ENCODE peak calls at places on chromosomes 5 and 9, in five cellular contexts. J, U, X, G and T are unnamed samples.

GRCh38 chr9:110797611-110798010 is 129.0 kb downstream of the MUSK start:
- DNase-seq in J (no peak), U (no peak), X (no peak), G (peak; percentile 29), T (no peak)

GRCh38 chr5:180291234-180291940 is 496 bp downstream of the MAPK9 start:
- DNase-seq in J (peak; percentile 28), U (peak; percentile 62), X (peak; percentile 34), G (no peak), T (peak; percentile 53)

GRCh38 chr9:16039103-16039987 is 486.5 kb downstream of the CCDC171 start:
- DNase-seq in J (peak; percentile 41), U (peak; percentile 76), X (no peak), G (no peak), T (no peak)

GRCh38 chr5:16864566-16864965 is 71.5 kb downstream of the MYO10 start:
- DNase-seq in J (no peak), U (no peak), X (no peak), G (no peak), T (no peak)

GRCh38 chr5:36363101-36363500 is 61.4 kb upstream of the RANBP3L start:
- DNase-seq in J (peak; percentile 72), U (no peak), X (no peak), G (no peak), T (no peak)

GRCh38 chr5:118687671-118688621 is 300.4 kb downstream of the DTWD2 start:
- DNase-seq in J (no peak), U (no peak), X (no peak), G (no peak), T (no peak)

GRCh38 chr5:167952278-167952990 is 339.0 kb upstream of the WWC1 start:
- DNase-seq in J (no peak), U (no peak), X (peak; percentile 48), G (no peak), T (peak; percentile 22)

GRCh38 chr5:147796556-147797308 is 14.2 kb upstream of the JAKMIP2 start:
- DNase-seq in J (peak; percentile 65), U (no peak), X (no peak), G (no peak), T (no peak)

GRCh38 chr9:68711281-68711680 is 6.2 kb downstream of the PIP5K1B start:
- DNase-seq in J (no peak), U (no peak), X (no peak), G (no peak), T (no peak)

GRCh38 chr5:174222891-174223290 is 177.4 kb downstream of the NSG2 start:
- DNase-seq in J (no peak), U (no peak), X (no peak), G (no peak), T (no peak)

GRCh38 chr9:76944011-76944410 is 38.1 kb upstream of the PRUNE2 start:
- DNase-seq in J (no peak), U (no peak), X (no peak), G (no peak), T (no peak)

GRCh38 chr9:99690573-99690972 is 131.1 kb upstream of the NR4A3 start:
- DNase-seq in J (no peak), U (peak; percentile 32), X (no peak), G (no peak), T (no peak)

GRCh38 chr9:79952401-79952800 is 380.6 kb downstream of the TLE4 start:
- DNase-seq in J (no peak), U (no peak), X (no peak), G (no peak), T (no peak)

GRCh38 chr9:35651964-35652828 is 1.5 kb upstream of the SIT1 start:
- DNase-seq in J (peak; percentile 82), U (no peak), X (no peak), G (no peak), T (no peak)

GRCh38 chr5:12016149-12016740 is 112.0 kb upstream of the CTNND2 start:
- DNase-seq in J (no peak), U (no peak), X (no peak), G (no peak), T (no peak)

GRCh38 chr5:31617867-31618266 is 21.1 kb upstream of the PDZD2 start:
- DNase-seq in J (no peak), U (no peak), X (no peak), G (no peak), T (no peak)

GRCh38 chr9:125983681-125984080 is 236.5 kb downstream of the PBX3 start:
- DNase-seq in J (no peak), U (no peak), X (no peak), G (no peak), T (no peak)

GRCh38 chr5:3310551-3311340 is 284.9 kb upstream of the IRX1 start:
- DNase-seq in J (peak; percentile 93), U (no peak), X (no peak), G (no peak), T (peak; percentile 76)

GRCh38 chr9:137280478-137281344 is 3.2 kb downstream of the TOR4A start:
- DNase-seq in J (no peak), U (peak; percentile 77), X (peak; percentile 76), G (no peak), T (no peak)

GRCh38 chr5:23405316-23406068 is 101.9 kb upstream of the PRDM9 start:
- DNase-seq in J (peak; percentile 79), U (no peak), X (no peak), G (no peak), T (no peak)
- TF ChIP-seq CTCF in J (no peak), U (no peak), X (no peak), G (no peak), T (no peak)

GRCh38 chr5:134141346-134142050 is 27.0 kb downstream of the TCF7 start:
- DNase-seq in J (no peak), U (no peak), X (no peak), G (no peak), T (no peak)
- TF ChIP-seq CTCF in J (no peak), U (no peak), X (no peak), G (peak; percentile 14), T (no peak)

GRCh38 chr5:56818409-56819026 is 3.2 kb downstream of the MAP3K1 start:
- DNase-seq in J (peak; percentile 33), U (no peak), X (no peak), G (no peak), T (no peak)
- TF ChIP-seq CTCF in J (no peak), U (no peak), X (peak; percentile 24), G (peak; percentile 27), T (no peak)

DNA sequence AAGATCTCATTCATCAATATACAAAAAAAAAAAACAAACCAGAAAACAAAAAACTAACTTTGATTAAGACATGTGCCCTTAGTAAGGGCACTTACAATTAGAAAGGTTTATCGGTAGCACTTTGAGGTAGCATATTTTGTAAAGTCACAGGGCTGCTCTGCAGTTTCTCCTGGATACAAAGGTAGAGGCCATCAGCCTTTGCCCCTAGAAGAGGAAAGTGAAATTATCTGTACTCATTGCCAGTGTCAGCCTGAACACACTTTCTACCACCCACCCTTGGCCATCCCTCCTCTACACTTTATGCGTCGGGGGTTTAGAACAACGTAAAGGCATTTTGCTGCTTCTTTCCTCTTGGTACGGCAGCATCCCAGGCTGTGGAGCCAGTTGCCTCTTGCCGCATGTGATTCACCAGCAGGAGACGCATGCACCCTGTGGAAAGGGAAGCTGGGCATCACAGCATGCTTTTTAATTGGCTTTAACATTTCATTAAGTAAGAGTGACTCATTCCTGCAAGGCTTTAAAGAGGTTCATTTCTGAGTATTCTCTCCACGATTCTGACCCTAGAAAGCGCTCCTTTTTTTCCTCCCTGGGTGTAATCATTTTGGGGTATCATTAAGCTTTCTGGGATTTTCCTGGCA is 84.6 kb downstream of the CEMIP2 start:
- DNase-seq in J (peak; percentile 88), U (no peak), X (peak; percentile 18), G (no peak), T (no peak)
- TF ChIP-seq CTCF in J (peak; percentile 62), U (no peak), X (no peak), G (peak; percentile 81), T (no peak)

DNA sequence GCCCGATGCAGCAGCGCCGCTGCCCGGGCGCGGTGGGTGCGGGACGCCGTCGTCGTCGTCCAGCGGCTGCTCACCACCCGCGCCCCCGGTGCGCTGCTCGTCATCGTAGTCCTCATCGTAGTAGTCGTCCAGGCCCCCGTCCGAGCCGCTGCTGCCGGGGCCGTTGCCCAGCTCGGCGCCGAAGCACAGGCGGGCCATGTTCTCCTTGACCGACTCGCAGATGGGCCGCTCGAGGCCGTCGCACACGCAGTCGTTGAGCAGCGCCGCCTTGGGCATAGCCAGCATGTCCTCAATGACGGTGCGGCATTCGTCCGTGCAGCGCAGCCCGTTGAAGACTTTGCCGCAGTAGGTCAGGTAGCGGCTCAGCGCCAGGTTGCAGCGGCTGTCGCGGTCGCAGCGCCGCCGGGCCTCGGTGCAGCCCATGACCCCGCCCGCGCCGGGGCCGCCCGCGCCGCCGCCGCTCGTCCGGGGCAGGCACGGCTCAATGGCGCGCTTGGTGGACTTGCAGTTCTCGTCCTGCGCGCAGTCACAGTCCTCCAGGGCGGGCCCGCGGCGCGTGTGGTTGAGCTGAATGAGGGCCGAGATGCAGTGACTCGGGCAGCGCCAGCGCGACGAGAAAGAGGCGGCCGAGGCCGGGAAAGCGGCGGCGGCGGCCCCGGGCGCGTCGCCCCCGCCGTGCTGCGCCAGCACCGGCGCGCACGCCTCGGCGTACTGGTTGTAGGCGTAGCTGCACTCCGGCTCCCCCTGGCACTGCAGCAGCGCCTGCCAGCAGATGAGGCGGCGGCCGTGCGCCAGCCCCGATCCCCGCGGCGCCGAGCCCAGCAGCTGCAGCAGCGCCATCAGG is 1.2 kb downstream of the GAS1 start:
- DNase-seq in J (peak; percentile 64), U (peak; percentile 81), X (peak; percentile 60), G (no peak), T (peak; percentile 61)
- TF ChIP-seq CTCF in J (peak; percentile 22), U (no peak), X (no peak), G (peak; percentile 5), T (no peak)

GRCh38 chr5:152532714-152533113 is 127.6 kb upstream of the NMUR2 start:
- DNase-seq in J (peak; percentile 75), U (no peak), X (peak; percentile 13), G (peak; percentile 23), T (peak; percentile 34)
- TF ChIP-seq CTCF in J (peak; percentile 80), U (no peak), X (peak; percentile 62), G (peak; percentile 35), T (peak; percentile 61)

GRCh38 chr9:114504341-114505186 is 709 bp downstream of the WHRN start:
- DNase-seq in J (no peak), U (peak; percentile 73), X (peak; percentile 70), G (no peak), T (peak; percentile 30)
- TF ChIP-seq CTCF in J (no peak), U (peak; percentile 42), X (peak; percentile 42), G (peak; percentile 53), T (no peak)

GRCh38 chr5:150989695-150990094 is 30.7 kb upstream of the GPX3 start:
- DNase-seq in J (peak; percentile 41), U (no peak), X (no peak), G (no peak), T (no peak)
- TF ChIP-seq CTCF in J (peak; percentile 14), U (no peak), X (no peak), G (peak; percentile 31), T (peak; percentile 9)

DNA sequence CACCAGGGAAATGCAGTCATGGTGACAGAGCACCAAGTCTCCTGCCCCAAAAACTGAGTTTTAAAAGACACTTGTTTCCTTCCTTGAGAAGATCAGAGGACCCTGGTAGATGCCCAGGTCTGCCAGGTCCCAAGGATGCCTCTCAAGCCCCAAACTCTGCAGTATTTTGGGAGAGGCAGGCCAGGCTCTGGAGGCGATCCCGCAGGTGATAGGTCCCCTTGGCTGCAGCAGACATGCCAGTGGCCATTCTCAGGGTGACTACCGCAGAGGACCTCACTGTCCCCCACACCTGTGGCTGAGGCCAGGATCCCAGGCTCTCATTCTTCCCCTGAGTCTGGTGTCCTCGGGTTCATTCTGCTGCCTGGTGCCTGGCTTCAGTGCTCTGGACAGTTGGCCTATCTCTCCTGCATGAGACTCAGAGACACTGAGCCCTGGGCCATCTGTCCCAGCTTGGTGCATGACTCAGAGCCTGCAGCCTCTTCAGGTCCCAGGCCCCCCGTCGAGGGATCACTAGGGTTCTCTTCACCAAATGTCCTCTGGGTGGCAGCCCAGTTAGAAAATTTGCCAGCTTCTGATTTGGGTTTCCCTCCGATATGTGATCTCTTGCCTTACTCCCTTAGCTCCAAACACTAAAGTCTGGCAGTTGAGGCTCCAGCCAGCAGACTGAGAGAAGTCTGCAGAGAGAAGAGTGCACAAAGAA is 59.7 kb upstream of the GARNL3 start:
- DNase-seq in J (peak; percentile 69), U (peak; percentile 40), X (no peak), G (no peak), T (no peak)
- TF ChIP-seq CTCF in J (no peak), U (no peak), X (no peak), G (peak; percentile 24), T (no peak)